ENCODE peak calls at places on chromosomes 16 and 17, in four cellular contexts. A is tibial artery, B is kidney, P is ascending aorta. W is an unnamed sample. For H3K9me3, the result is how much of the 10 kb centered on the place peaks cover.

GRCh38 chr16:70478912-70479341 is 24.5 kb downstream of the FCSK start:
- DNase-seq in A (peak), B (no peak), P (no peak), W (peak)

GRCh38 chr16:15671530-15672117 is 21.6 kb downstream of the NDE1 start:
- DNase-seq in A (no peak), B (no peak), P (no peak), W (no peak)

GRCh38 chr16:85334718-85335583 is 222.7 kb upstream of the CIBAR2 start:
- DNase-seq in A (no peak), B (peak), P (no peak), W (no peak)

GRCh38 chr16:1366712-1367299 is 15.1 kb downstream of the GNPTG start:
- DNase-seq in A (no peak), B (peak), P (no peak), W (no peak)

GRCh38 chr17:39618252-39618913 is 8.4 kb upstream of the PPP1R1B start:
- DNase-seq in A (no peak), B (peak), P (no peak), W (no peak)

GRCh38 chr16:68275611-68276191 is 11.4 kb downstream of the SLC7A6 start:
- DNase-seq in A (no peak), B (no peak), P (no peak), W (no peak)

GRCh38 chr16:3007957-3008748 is 4.6 kb upstream of the CLDN9 start:
- DNase-seq in A (no peak), B (no peak), P (no peak), W (peak)

GRCh38 chr17:83124871-83125514 is 45.6 kb downstream of the METRNL start:
- DNase-seq in A (no peak), B (peak), P (peak), W (no peak)

GRCh38 chr17:39757176-39757662 is 19.5 kb downstream of the GRB7 start:
- DNase-seq in A (no peak), B (no peak), P (no peak), W (no peak)

GRCh38 chr16:27353853-27354252 is 40.1 kb downstream of the IL4R start:
- DNase-seq in A (no peak), B (no peak), P (no peak), W (no peak)

GRCh38 chr17:17902357-17902756 is 65.6 kb upstream of the SREBF1 start:
- DNase-seq in A (no peak), B (peak), P (no peak), W (no peak)

GRCh38 chr17:72362466-72363335 is 241.9 kb downstream of the SOX9 start:
- DNase-seq in A (no peak), B (no peak), P (no peak), W (no peak)

GRCh38 chr17:81549031-81549557 is 3.1 kb downstream of the FAAP100 start:
- DNase-seq in A (no peak), B (peak), P (no peak), W (no peak)

GRCh38 chr17:21039839-21040575 is 2.8 kb downstream of the USP22 start:
- DNase-seq in A (no peak), B (no peak), P (no peak), W (no peak)

GRCh38 chr16:876041-876335 is 75.5 kb upstream of the GNG13 start:
- DNase-seq in A (no peak), B (peak), P (no peak), W (no peak)

GRCh38 chr17:47615766-47616424 is 33.8 kb upstream of the KPNB1 start:
- DNase-seq in A (no peak), B (no peak), P (no peak), W (no peak)

GRCh38 chr16:84475643-84476240 is 28.7 kb downstream of the MEAK7 start:
- DNase-seq in A (no peak), B (no peak), P (no peak), W (no peak)

GRCh38 chr16:1259760-1260068 is 3.8 kb downstream of the TPSD1 start:
- DNase-seq in A (no peak), B (no peak), P (no peak), W (no peak)

GRCh38 chr16:85615852-85616607 is 2.9 kb downstream of the GSE1 start:
- DNase-seq in A (peak), B (peak), P (peak), W (peak)

GRCh38 chr16:16882766-16883165 is 503.8 kb downstream of the NPIPA7 start:
- DNase-seq in A (no peak), B (no peak), P (no peak), W (no peak)

GRCh38 chr17:34306466-34306865 is 12.8 kb upstream of the CCL8 start:
- DNase-seq in A (no peak), B (no peak), P (peak), W (no peak)

GRCh38 chr17:45307290-45308015 is 9.4 kb downstream of the MAP3K14 start:
- DNase-seq in A (peak), B (no peak), P (no peak), W (no peak)

GRCh38 chr17:27088767-27089078 is 205.2 kb upstream of the WSB1 start:
- DNase-seq in A (no peak), B (no peak), P (no peak), W (no peak)

GRCh38 chr17:27089929-27090247 is 204.0 kb upstream of the WSB1 start:
- DNase-seq in A (no peak), B (no peak), P (no peak), W (no peak)

GRCh38 chr17:27085517-27085916 is 208.4 kb upstream of the WSB1 start:
- DNase-seq in A (no peak), B (no peak), P (no peak), W (no peak)

GRCh38 chr17:27086526-27086925 is 207.4 kb upstream of the WSB1 start:
- DNase-seq in A (no peak), B (no peak), P (no peak), W (no peak)

DNA sequence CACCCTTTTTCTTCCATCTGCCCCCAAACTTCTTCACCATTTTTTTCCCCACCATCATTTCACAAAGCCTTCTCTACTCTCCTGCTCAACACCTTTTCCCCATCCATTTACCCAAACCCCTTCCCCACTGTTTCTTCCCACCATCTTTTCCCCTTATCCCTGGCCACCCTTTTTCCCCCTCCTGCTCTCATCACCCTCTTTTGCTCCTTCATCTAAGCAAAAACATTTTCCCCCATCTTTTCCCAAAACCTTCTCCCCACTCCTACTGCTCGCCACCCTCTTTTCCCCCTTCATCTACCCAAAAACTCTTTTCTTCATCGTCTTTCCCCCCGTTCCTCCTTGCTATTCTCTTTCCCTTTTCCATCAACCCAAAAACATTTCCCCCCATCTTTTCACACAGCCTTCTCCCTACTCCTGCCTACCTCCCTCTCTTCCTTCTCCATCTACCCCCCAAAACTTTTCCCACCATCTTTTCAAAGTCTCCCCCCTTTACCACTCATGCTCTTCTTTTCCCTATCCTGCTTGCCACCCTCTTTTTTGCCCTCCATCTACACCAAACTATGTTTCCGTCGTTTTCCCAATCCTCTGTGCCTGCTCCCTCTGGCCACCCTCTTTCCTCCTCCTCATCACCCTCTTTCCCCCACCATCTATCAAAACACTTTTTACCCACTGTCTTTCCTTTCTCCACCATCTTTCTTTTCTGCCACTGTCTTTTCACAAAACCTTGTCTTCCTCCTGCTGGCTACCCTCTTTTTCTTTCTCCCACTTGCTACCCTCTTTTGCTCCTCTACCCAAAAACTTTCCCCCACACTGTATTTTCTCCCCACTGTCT is 205.8 kb upstream of the WSB1 start:
- DNase-seq in A (no peak), B (no peak), P (no peak), W (no peak)
- H3K9me3 ChIP-seq in A (under half), B (under half), P (under half), W (under half)

DNA sequence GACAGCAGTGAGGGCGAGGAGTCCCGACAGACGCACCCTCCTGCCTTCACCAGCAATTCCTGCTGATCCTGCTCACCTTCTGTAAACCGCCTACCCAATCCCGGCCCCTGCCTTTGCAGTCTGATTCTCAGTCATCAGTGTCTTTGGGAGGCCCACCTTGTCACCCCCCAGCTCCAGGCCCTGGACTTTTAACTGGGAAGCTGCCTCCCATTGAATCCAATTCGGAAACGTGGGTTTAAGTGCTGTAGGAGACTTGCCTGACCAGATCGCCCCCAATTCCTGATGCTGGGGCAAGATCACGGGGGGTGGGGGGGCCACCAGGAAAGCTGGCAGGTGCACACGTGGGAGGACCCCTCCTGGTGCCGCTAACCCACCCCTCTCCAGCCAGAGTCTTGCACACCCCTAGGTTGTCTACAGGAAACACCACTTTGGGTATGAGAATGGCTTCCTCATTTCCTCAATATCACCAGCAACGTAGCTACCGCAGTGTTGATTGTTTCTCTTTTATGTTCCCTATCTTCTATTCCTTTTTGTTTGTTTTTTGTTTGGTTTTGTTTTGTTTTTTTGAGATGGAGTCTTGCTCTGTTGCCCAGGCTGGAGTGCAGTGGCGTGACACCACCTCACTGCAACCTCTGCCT is 46.6 kb upstream of the CMIP start:
- DNase-seq in A (no peak), B (no peak), P (no peak), W (no peak)
- H3K27ac ChIP-seq in A (no peak), B (no peak), P (no peak), W (no peak)

GRCh38 chr16:4351880-4352279 is 759 bp upstream of the PAM16 start:
- DNase-seq in A (no peak), B (no peak), P (no peak), W (no peak)

GRCh38 chr16:4350365-4350786 is 745 bp downstream of the PAM16 start:
- DNase-seq in A (no peak), B (no peak), P (no peak), W (no peak)

GRCh38 chr16:4349332-4349731 is 1.8 kb downstream of the PAM16 start:
- DNase-seq in A (no peak), B (no peak), P (no peak), W (no peak)

GRCh38 chr16:4352843-4353242 is 1.7 kb upstream of the PAM16 start:
- DNase-seq in A (no peak), B (no peak), P (no peak), W (no peak)

DNA sequence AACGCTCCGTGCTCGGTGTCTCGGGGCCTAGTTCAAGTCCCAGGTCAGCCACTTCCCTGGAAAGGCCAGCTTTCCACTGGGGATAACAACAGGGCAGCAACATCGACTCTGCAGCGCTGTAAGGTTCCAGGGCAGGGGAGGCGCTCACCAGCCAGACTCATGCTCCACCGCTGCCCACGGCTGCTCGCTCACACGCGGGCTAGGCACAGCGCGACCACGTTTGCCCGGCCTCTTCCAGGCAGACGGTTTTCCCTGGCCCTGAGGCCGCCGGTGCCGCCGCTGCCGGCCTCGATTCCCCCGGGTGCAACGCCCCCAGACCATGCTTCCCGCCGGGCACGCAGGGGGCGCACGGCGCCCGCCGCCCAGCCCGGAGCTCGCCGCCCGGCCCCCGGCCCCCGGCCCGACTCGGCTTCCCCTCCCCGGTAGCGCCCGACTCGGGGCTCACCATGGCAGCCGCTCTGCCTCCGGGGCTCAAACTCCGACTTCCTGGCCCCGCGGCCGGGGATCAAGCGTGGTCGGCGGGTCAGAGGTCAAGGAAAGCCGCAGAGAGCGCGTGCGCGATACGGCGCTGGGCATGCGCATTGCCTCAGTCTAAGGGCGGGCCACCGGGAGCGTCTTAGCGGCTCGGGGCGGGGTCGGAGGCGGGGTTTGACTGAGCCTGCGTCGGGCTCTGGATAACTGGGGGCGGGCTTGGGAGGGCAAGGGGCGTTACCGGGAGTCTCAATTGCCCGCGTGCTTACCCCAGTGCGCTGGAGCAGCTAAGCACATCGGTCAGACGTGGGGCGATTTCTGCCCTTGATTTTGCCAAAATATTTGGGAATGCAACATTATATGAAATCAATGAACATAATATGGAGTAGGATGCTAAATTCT is at the start of gene PAM16:
- DNase-seq in A (peak), B (peak), P (peak), W (peak)
- H3K9me3 ChIP-seq in A (under half), B (under half), P (under half), W (under half)

GRCh38 chr16:48292452-48292851 is 45.1 kb upstream of the ABCC11 start:
- DNase-seq in A (no peak), B (no peak), P (no peak), W (no peak)

GRCh38 chr16:48299471-48299870 is 52.1 kb upstream of the ABCC11 start:
- DNase-seq in A (no peak), B (no peak), P (no peak), W (no peak)

GRCh38 chr16:48291754-48292153 is 44.4 kb upstream of the ABCC11 start:
- DNase-seq in A (no peak), B (no peak), P (no peak), W (no peak)

GRCh38 chr16:48291303-48291702 is 44.0 kb upstream of the ABCC11 start:
- DNase-seq in A (no peak), B (no peak), P (no peak), W (no peak)

GRCh38 chr16:48295493-48296281 is 48.3 kb upstream of the ABCC11 start:
- DNase-seq in A (no peak), B (no peak), P (no peak), W (no peak)
- H3K27ac ChIP-seq in A (no peak), B (no peak), P (no peak), W (no peak)

GRCh38 chr16:35197656-35198055 is 1738.2 kb downstream of the TP53TG3F start:
- DNase-seq in A (no peak), B (no peak), P (no peak), W (no peak)
- H3K9me3 ChIP-seq in A (under half), B (under half), P (under half), W (under half)

DNA sequence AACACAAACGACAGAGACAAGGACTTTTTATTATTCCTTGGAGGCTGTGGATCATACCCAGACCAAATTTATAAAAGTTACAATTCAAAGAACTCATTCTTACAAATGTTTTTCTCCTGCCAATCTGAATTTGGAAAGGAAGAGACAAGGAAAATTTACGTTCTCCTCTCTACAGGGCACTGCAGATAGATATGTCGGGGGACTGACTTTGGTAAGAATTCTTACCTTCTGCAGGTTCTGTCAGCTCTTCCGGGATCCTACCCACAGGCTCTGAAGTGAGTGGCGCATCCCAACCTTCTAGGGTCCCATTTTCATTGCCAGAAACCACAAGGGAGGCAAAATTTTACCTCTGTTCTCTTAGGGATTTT is 2.2 kb upstream of the SLFN12L start:
- DNase-seq in A (no peak), B (no peak), P (no peak), W (no peak)
- H3K27ac ChIP-seq in A (no peak), B (no peak), P (no peak), W (peak)

DNA sequence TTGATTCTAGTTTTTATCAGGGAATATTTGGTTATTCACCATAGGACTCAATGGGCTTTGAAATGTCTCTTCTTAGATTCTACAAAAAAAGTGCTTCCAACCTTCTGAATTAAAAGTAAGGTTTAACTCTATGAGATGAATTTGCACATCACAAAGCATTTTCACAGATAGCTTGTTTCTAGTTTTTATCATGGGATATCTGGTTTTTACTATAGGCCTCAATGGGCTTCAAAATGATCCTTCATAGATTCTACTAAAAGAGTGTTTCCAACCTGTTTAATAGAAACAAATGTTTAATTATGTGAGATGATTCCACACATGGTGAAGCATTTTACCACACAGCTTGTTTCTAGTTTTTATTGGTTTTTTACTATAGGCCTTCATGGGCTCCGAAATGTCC is 560.7 kb downstream of the KCNJ18 start:
- DNase-seq in A (no peak), B (no peak), P (no peak), W (no peak)
- H3K9me3 ChIP-seq in A (under half), B (under half), P (under half), W (under half)